ENCODE peak calls at places on chromosome 15, in seven cellular contexts. U, R, Q, J, K, V and O are unnamed samples.

GRCh38 chr15:59306520-59307163 is 66.0 kb downstream of the MYO1E start:
- DNase-seq in U (no peak), R (peak; percentile 58), Q (no peak), J (no peak), K (no peak), V (no peak), O (no peak)

GRCh38 chr15:80175436-80175835 is 22.6 kb downstream of the FAH start:
- DNase-seq in U (no peak), R (no peak), Q (no peak), J (no peak), K (no peak), V (no peak), O (no peak)

GRCh38 chr15:83920115-83920514 is 266.2 kb downstream of the ADAMTSL3 start:
- DNase-seq in U (no peak), R (no peak), Q (no peak), J (no peak), K (no peak), V (no peak), O (no peak)

GRCh38 chr15:67137951-67138935 is 72.8 kb downstream of the SMAD3 start:
- DNase-seq in U (no peak), R (peak; percentile 49), Q (no peak), J (no peak), K (no peak), V (peak; percentile 62), O (no peak)

GRCh38 chr15:37125143-37125542 is 24.8 kb upstream of the MEIS2 start:
- DNase-seq in U (no peak), R (peak; percentile 66), Q (no peak), J (no peak), K (no peak), V (peak; percentile 68), O (no peak)

GRCh38 chr15:35111861-35112260 is 26.8 kb upstream of the NANOGP8 start:
- DNase-seq in U (peak; percentile 55), R (no peak), Q (no peak), J (no peak), K (no peak), V (no peak), O (no peak)

GRCh38 chr15:53197426-53197839 is 407.3 kb upstream of the ONECUT1 start:
- DNase-seq in U (peak; percentile 42), R (peak; percentile 2), Q (peak; percentile 84), J (peak; percentile 86), K (peak; percentile 81), V (peak; percentile 2), O (peak; percentile 87)

GRCh38 chr15:35130245-35130644 is 45.1 kb upstream of the NANOGP8 start:
- DNase-seq in U (peak; percentile 55), R (peak; percentile 34), Q (no peak), J (no peak), K (no peak), V (no peak), O (no peak)

GRCh38 chr15:65979316-65979715 is 110.0 kb downstream of the RAB11A start:
- DNase-seq in U (no peak), R (peak; percentile 8), Q (peak; percentile 37), J (no peak), K (no peak), V (no peak), O (no peak)

GRCh38 chr15:96058103-96058851 is 272.2 kb upstream of the NR2F2 start:
- DNase-seq in U (peak; percentile 17), R (no peak), Q (no peak), J (no peak), K (no peak), V (no peak), O (no peak)

GRCh38 chr15:75834011-75834410 is 9.2 kb upstream of the UBE2Q2 start:
- DNase-seq in U (no peak), R (no peak), Q (no peak), J (no peak), K (no peak), V (no peak), O (no peak)

GRCh38 chr15:52728899-52729298 is 49.7 kb upstream of the ATOSA start:
- DNase-seq in U (peak; percentile 34), R (peak; percentile 42), Q (no peak), J (no peak), K (no peak), V (no peak), O (no peak)

GRCh38 chr15:74799255-74799842 is 13.3 kb upstream of the LMAN1L start:
- DNase-seq in U (no peak), R (no peak), Q (no peak), J (no peak), K (no peak), V (no peak), O (no peak)

GRCh38 chr15:83012038-83012490 is 625 bp upstream of the C15orf40 start:
- DNase-seq in U (no peak), R (no peak), Q (no peak), J (no peak), K (peak; percentile 5), V (no peak), O (peak; percentile 34)

GRCh38 chr15:50880221-50880620 is 28.3 kb upstream of the AP4E1 start:
- DNase-seq in U (no peak), R (no peak), Q (no peak), J (no peak), K (no peak), V (no peak), O (no peak)

GRCh38 chr15:77028451-77029165 is 33.7 kb downstream of the PSTPIP1 start:
- DNase-seq in U (no peak), R (no peak), Q (no peak), J (no peak), K (no peak), V (no peak), O (no peak)

GRCh38 chr15:77580991-77581682 is 51.6 kb downstream of the LINGO1 start:
- DNase-seq in U (no peak), R (no peak), Q (no peak), J (no peak), K (no peak), V (no peak), O (no peak)

GRCh38 chr15:76343313-76343996 is 6.9 kb downstream of the ISL2 start:
- DNase-seq in U (no peak), R (no peak), Q (peak; percentile 46), J (no peak), K (no peak), V (no peak), O (no peak)

GRCh38 chr15:91408476-91409076 is 308.5 kb downstream of the SV2B start:
- DNase-seq in U (no peak), R (peak; percentile 62), Q (peak; percentile 59), J (no peak), K (no peak), V (no peak), O (no peak)

GRCh38 chr15:66619152-66619903 is 53.5 kb upstream of the LCTL start:
- DNase-seq in U (peak; percentile 95), R (peak; percentile 68), Q (peak; percentile 91), J (peak; percentile 91), K (peak; percentile 62), V (peak; percentile 76), O (peak; percentile 87)

GRCh38 chr15:85618956-85619491 is 175.7 kb downstream of the KLHL25 start:
- DNase-seq in U (peak; percentile 82), R (peak; percentile 98), Q (peak; percentile 76), J (no peak), K (peak; percentile 44), V (peak; percentile 98), O (peak; percentile 56)

GRCh38 chr15:67165653-67166260 is 88.7 kb downstream of the AAGAB start:
- DNase-seq in U (no peak), R (no peak), Q (peak; percentile 90), J (peak; percentile 69), K (no peak), V (peak; percentile 59), O (peak; percentile 91)

DNA sequence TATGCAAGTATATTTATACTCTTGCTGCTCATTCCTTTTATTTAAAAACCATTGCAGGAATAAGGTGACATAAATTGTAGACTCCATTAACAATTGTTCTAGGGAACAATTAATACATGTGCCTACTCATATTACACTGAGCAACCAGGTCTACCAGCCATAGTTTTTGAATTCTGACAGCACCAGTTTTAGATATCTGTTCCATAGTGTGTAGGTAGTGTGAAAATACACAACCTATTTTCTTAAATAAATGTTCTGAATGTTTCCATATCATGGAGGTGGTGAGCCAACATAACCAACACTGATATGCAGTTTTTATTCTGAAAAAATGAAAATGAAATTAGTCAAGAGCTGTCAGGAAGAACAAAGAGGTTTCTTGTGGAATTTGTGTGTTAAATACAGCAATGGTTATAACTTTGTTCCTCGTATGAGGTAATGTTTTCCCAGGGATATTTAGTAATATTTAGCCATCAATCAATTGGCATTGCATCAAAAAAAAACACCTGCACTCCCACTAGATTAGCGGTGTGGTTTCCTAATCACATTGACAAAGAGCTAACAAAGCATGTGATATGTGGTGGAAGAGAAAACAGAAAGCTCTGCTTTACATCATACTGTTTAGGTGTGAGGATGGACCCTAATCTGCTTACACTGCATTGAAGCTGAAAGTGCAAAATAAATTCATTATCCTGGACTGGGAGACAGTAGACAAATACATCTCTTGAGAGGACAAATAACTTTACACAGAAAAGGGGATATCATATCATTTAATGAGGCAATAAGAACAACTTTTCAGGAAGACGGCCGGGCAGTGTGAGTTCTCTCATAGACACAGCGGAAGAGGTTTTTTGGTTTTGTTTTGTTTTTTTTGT is 369.5 kb upstream of the THBS1 start:
- DNase-seq in U (no peak), R (no peak), Q (no peak), J (no peak), K (no peak), V (no peak), O (no peak)
- H3K79me1 ChIP-seq in U (peaks cover 9% of the 10 kb centered on the region), R (no peaks in the 10 kb centered on the region), Q (no peaks in the 10 kb centered on the region), J (no peaks in the 10 kb centered on the region), K (no peaks in the 10 kb centered on the region), V (no peaks in the 10 kb centered on the region), O (no peaks in the 10 kb centered on the region)

GRCh38 chr15:87669846-87670245 is 586.7 kb downstream of the NTRK3 start:
- DNase-seq in U (no peak), R (no peak), Q (no peak), J (no peak), K (no peak), V (no peak), O (no peak)
- H3K27ac ChIP-seq in U (no peak overlapping the region), R (no peak overlapping the region), Q (no peak overlapping the region), J (no peak overlapping the region), K (no peak overlapping the region), V (no peak overlapping the region), O (no peak overlapping the region)

GRCh38 chr15:93028111-93028631 is 60.8 kb downstream of the RGMA start:
- DNase-seq in U (no peak), R (no peak), Q (no peak), J (no peak), K (no peak), V (no peak), O (no peak)
- H3K79me1 ChIP-seq in U (no peaks in the 10 kb centered on the region), R (peaks cover 17% of the 10 kb centered on the region), Q (peaks cover 9% of the 10 kb centered on the region), J (peaks cover 4% of the 10 kb centered on the region), K (no peaks in the 10 kb centered on the region), V (peaks cover 20% of the 10 kb centered on the region), O (no peaks in the 10 kb centered on the region)

DNA sequence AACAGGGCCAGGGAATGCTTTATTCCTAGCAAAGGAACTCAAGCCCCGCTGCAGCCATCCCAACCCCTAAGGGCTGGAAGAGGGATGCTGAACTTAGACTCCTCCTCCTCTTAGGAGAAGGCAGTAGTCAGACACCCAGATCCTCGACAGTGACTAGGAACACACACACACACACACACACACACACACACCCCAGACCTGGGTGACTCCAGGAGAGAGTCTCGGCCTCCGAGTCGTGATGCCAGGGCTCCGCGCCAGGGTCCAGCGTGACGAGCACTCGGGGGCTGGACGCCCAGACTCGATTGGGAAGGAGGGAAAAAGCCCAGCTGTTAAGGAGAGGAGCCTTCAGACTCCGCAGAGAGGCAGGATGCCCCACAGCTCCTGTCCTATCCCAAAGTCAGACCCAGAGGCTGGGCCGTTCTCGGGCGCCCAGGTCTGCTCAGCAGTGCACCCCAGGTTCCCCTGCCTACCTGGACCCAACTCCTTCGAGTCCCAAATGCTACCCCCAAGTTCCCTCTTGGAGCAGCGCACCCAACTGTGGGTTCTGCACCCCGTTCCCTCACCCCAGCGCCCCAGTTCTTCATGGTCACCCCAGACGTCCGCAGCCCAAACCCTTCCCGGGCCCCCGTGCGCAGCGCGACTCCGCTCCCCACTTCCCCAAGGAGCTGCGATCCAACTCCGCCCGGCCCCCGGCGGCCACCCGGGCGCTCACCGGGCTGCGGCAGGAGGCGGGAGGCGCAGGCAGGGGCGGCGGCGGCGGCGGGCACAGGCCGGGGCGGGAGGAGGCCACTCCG is 421 bp downstream of the BMF start:
- DNase-seq in U (peak; percentile 27), R (peak; percentile 55), Q (peak; percentile 70), J (no peak), K (no peak), V (peak; percentile 71), O (no peak)
- H3K27ac ChIP-seq in U (peak overlapping the region; percentile 60), R (no peak overlapping the region), Q (no peak overlapping the region), J (no peak overlapping the region), K (no peak overlapping the region), V (peak overlapping the region; percentile 2), O (no peak overlapping the region)